ENCODE peak calls at places on chromosomes 2 and 18, in four cellular contexts. X, Q, E and S are unnamed samples.

GRCh38 chr2:71458413-71459083 is 5.2 kb downstream of the DYSF start:
- DNase-seq in X (no peak), Q (peak), E (no peak), S (no peak)

GRCh38 chr18:78790511-78790910 is 189.1 kb upstream of the SALL3 start:
- DNase-seq in X (no peak), Q (no peak), E (no peak), S (no peak)

GRCh38 chr18:35513181-35513932 is 15.6 kb upstream of the INO80C start:
- DNase-seq in X (no peak), Q (peak), E (no peak), S (peak)

GRCh38 chr2:141455211-141455826 is 675.5 kb downstream of the LRP1B start:
- DNase-seq in X (no peak), Q (no peak), E (no peak), S (no peak)

GRCh38 chr2:65164379-65165023 is 34.6 kb upstream of the RAB1A start:
- DNase-seq in X (no peak), Q (no peak), E (no peak), S (no peak)

GRCh38 chr2:3675687-3676086 is 17.7 kb downstream of the ALLC start:
- DNase-seq in X (no peak), Q (no peak), E (no peak), S (no peak)

GRCh38 chr2:178863856-178864620 is 56.8 kb upstream of the TTN start:
- DNase-seq in X (no peak), Q (no peak), E (no peak), S (no peak)

GRCh38 chr2:141068053-141068682 is 1062.6 kb downstream of the LRP1B start:
- DNase-seq in X (no peak), Q (no peak), E (peak), S (no peak)

GRCh38 chr2:65128297-65129190 is 1.4 kb downstream of the RAB1A start:
- DNase-seq in X (no peak), Q (no peak), E (no peak), S (no peak)

GRCh38 chr18:44700652-44701051 is 20.0 kb downstream of the SETBP1 start:
- DNase-seq in X (no peak), Q (no peak), E (no peak), S (no peak)

GRCh38 chr2:112493048-112493447 is 11.1 kb downstream of the TTL start:
- DNase-seq in X (no peak), Q (no peak), E (no peak), S (no peak)

GRCh38 chr18:14975431-14975830 is 227.5 kb downstream of the ANKRD30B start:
- DNase-seq in X (no peak), Q (no peak), E (no peak), S (no peak)

GRCh38 chr2:54459037-54459441 is 2.9 kb downstream of the SPTBN1 start:
- DNase-seq in X (no peak), Q (no peak), E (no peak), S (no peak)

GRCh38 chr2:219331560-219332213 is 857 bp downstream of the RESP18 start:
- DNase-seq in X (peak), Q (peak), E (no peak), S (no peak)

GRCh38 chr2:23620841-23621341 is 235.9 kb downstream of the KLHL29 start:
- DNase-seq in X (no peak), Q (no peak), E (no peak), S (no peak)

GRCh38 chr2:55901322-55901721 is 22.3 kb downstream of the EFEMP1 start:
- DNase-seq in X (peak), Q (no peak), E (no peak), S (no peak)

GRCh38 chr2:202652119-202652518 is 17.4 kb downstream of the FAM117B start:
- DNase-seq in X (no peak), Q (no peak), E (no peak), S (no peak)

GRCh38 chr2:56912490-56912889 is 728.7 kb downstream of the CCDC85A start:
- DNase-seq in X (no peak), Q (no peak), E (no peak), S (no peak)
- H2AFZ ChIP-seq in X (no peak), Q (no peak), E (no peak), S (peak)

DNA sequence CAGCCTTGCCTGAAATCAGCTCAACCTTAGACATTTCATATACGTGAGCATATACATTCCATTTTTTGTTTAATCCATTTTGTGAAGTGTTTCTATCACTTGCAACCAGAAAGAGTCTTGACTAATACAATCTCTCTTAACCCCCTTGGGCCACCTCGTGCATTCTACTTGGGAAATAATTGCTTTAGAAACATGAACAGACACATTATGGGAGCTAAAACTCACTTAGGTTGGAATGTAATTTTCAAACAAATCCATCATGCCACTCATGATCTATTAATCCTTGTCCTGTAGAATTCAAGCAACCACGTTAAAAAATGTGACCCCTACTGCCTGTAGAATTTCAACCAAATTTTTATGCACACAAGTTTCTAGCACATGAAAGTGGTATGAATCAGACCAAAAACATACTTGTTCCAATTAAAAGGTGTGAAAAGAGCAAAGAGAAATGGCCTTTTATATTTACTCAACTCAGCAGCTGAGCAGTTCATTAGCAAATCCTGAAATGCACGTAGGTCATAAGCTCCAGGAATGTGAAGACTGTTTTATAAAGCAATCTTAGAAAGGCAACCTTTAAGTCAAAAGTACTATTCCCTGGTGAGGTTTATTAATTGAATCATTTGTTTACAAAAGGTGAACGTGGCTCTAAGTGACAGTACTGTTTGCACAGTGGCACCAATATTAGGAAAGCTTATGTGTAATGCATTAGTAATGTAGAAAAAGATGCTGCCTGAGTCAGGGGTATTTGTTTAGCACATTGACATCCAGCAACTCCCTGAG is 459.4 kb upstream of the UBE2E3 start:
- DNase-seq in X (no peak), Q (no peak), E (peak), S (peak)
- TF ChIP-seq ZNF274 in X (no peak), Q (no peak), E (no peak), S (no peak)

GRCh38 chr2:25207078-25207545 is 38.7 kb upstream of the POMC start:
- DNase-seq in X (no peak), Q (peak), E (no peak), S (no peak)
- TF ChIP-seq SIN3A in X (no peak), Q (no peak), E (no peak), S (no peak)

GRCh38 chr2:20617892-20618467 is 32.9 kb downstream of the HS1BP3 start:
- DNase-seq in X (peak), Q (no peak), E (peak), S (peak)
- H2AFZ ChIP-seq in X (peak), Q (no peak), E (no peak), S (no peak)

GRCh38 chr2:170930132-170931109 is 1.4 kb downstream of the GORASP2 start:
- DNase-seq in X (peak), Q (no peak), E (peak), S (peak)
- TF ChIP-seq ZNF274 in X (no peak), Q (no peak), E (no peak), S (no peak)

GRCh38 chr2:237179161-237179560 is 93.5 kb downstream of the COPS8 start:
- DNase-seq in X (no peak), Q (no peak), E (no peak), S (no peak)
- TF ChIP-seq SIN3A in X (no peak), Q (no peak), E (no peak), S (no peak)

DNA sequence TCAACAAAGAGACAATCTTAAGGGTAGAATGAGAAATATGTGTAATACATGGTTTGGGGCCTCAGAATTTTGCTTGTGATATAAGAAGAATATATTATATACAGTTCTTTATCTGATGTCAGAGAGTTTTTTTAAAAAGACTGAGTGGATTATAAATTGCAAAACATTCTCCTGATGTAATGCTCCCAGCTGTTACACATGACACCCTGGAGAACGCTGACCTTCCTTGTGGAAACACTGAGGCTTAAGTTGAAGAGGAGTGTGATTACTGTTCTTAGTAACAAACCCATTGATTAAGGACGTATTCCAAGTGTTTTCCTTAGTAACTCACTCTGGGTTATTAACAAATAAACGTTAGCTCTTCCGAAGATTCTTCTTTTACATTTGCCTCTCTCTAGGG is 1069.3 kb upstream of the CNTNAP5 start:
- DNase-seq in X (no peak), Q (no peak), E (no peak), S (no peak)
- H2AFZ ChIP-seq in X (no peak), Q (no peak), E (no peak), S (no peak)

DNA sequence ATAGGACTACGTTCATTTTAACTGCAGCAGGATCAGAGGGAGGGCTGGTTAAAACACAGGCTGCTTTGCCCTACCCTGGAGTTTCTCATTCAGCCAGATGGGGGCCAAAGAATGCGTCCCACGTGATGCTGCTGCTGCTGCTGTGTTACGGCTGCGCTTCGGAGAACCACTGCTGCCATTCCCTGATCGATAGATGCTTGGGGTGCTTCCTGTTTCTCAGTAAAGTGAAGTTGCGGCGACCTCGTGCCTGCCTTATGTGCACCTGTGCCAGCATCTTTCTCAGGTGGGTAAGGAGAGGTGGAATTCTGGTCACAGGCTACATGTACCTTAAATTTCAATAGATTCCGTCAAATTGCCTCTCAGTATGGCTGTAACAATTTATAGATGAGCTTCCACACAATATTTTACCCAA is 24.7 kb upstream of the TOGARAM2 start:
- DNase-seq in X (peak), Q (peak), E (peak), S (peak)
- TF ChIP-seq ZNF274 in X (no peak), Q (no peak), E (no peak), S (no peak)